ENCODE peak calls at places on chromosomes 11 and 22, in ten cellular contexts. Y, J, C, W, Q, S, E, L, G and K are unnamed samples.

GRCh38 chr11:46669606-46670243 is 30.7 kb downstream of the ARHGAP1 start:
- DNase-seq in Y (peak; percentile 56), J (no peak), C (no peak), W (peak; percentile 31), Q (no peak), S (no peak), E (no peak), L (no peak), G (no peak), K (peak; percentile 79)

GRCh38 chr22:28379075-28379806 is 300.4 kb downstream of the TTC28 start:
- DNase-seq in Y (no peak), J (no peak), C (no peak), W (no peak), Q (no peak), S (no peak), E (no peak), L (no peak), G (no peak), K (no peak)

GRCh38 chr22:17451251-17451765 is 82.0 kb downstream of the CECR2 start:
- DNase-seq in Y (no peak), J (no peak), C (no peak), W (no peak), Q (no peak), S (no peak), E (no peak), L (no peak), G (no peak), K (no peak)

GRCh38 chr11:64287676-64288352 is 2.2 kb downstream of the GPR137 start:
- DNase-seq in Y (no peak), J (no peak), C (no peak), W (no peak), Q (peak; percentile 62), S (peak; percentile 22), E (no peak), L (peak; percentile 51), G (no peak), K (no peak)

GRCh38 chr22:29702025-29702930 is 17.5 kb upstream of the CABP7 start:
- DNase-seq in Y (no peak), J (peak; percentile 36), C (no peak), W (peak; percentile 29), Q (no peak), S (no peak), E (no peak), L (no peak), G (no peak), K (peak; percentile 84)

GRCh38 chr11:73140213-73141030 is 1.7 kb downstream of the FCHSD2 start:
- DNase-seq in Y (peak; percentile 60), J (peak; percentile 41), C (no peak), W (peak; percentile 32), Q (peak; percentile 66), S (peak; percentile 28), E (peak; percentile 40), L (no peak), G (no peak), K (peak; percentile 73)

GRCh38 chr22:28670153-28670552 is 9.5 kb downstream of the TTC28 start:
- DNase-seq in Y (no peak), J (no peak), C (no peak), W (no peak), Q (no peak), S (no peak), E (no peak), L (no peak), G (peak; percentile 63), K (no peak)

GRCh38 chr11:88508558-88508807 is 170.9 kb upstream of the CTSC start:
- DNase-seq in Y (no peak), J (no peak), C (no peak), W (no peak), Q (no peak), S (no peak), E (no peak), L (no peak), G (no peak), K (peak; percentile 45)

GRCh38 chr11:57087966-57088365 is 93.8 kb upstream of the LRRC55 start:
- DNase-seq in Y (no peak), J (no peak), C (no peak), W (no peak), Q (no peak), S (no peak), E (no peak), L (no peak), G (no peak), K (no peak)

GRCh38 chr11:57085604-57086003 is 96.1 kb upstream of the LRRC55 start:
- DNase-seq in Y (no peak), J (no peak), C (no peak), W (peak; percentile 16), Q (no peak), S (no peak), E (no peak), L (no peak), G (no peak), K (no peak)

GRCh38 chr11:57081356-57081755 is 92.6 kb downstream of the OR5AK2 start:
- DNase-seq in Y (no peak), J (no peak), C (no peak), W (no peak), Q (no peak), S (no peak), E (no peak), L (no peak), G (no peak), K (no peak)

GRCh38 chr11:57082125-57082524 is 93.4 kb downstream of the OR5AK2 start:
- DNase-seq in Y (no peak), J (no peak), C (no peak), W (no peak), Q (no peak), S (no peak), E (no peak), L (no peak), G (no peak), K (no peak)

DNA sequence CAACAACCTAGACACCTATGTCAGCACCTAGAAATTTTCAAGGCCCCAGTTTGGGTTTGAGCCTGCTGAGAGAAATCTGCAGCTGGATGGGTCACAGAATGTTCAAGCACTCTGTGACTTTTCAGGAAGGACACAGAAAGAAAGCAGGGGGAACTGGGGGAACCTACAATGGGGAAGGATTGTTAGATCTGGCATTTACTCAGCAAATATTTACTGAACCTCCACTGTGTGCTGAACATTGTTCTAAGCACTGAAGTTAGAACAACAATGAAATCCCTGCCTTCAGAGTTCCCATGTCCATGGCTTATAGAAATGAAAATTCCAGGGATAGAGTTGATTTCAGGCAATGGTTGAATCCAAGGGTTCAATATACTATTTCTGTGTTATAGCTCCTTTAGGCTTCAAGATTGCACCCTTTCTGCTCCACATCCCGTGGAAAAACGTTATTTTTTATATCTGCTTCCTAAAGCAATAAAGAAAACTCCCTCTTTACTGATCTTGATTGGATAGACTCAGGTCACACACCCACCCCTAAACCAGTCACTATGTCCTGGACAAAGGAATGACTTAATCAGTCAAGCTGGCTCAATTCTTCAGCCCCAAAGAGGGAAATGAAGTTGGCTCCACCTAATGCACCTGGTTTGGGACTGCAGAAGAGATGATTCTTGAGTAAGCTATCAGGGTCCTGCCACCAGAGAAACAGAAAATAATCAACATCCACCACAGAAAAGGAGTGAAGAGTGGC is 95.1 kb downstream of the OR5AK2 start:
- DNase-seq in Y (no peak), J (no peak), C (no peak), W (peak; percentile 35), Q (no peak), S (no peak), E (no peak), L (no peak), G (no peak), K (no peak)
- H3K4me3 ChIP-seq in Y (no peak overlapping the region), J (no peak overlapping the region), C (no peak overlapping the region), W (no peak overlapping the region), Q (no peak overlapping the region), S (no peak overlapping the region), E (no peak overlapping the region), L (no peak overlapping the region), G (no peak overlapping the region), K (no peak overlapping the region)

GRCh38 chr22:39316440-39317083 is 2.9 kb downstream of the RPL3 start:
- DNase-seq in Y (peak; percentile 97), J (peak; percentile 80), C (peak; percentile 92), W (peak; percentile 86), Q (peak; percentile 90), S (peak; percentile 84), E (peak; percentile 61), L (peak; percentile 86), G (no peak), K (peak; percentile 81)

GRCh38 chr22:39317084-39317755 is 2.2 kb downstream of the RPL3 start:
- DNase-seq in Y (peak; percentile 40), J (no peak), C (peak; percentile 86), W (no peak), Q (no peak), S (no peak), E (no peak), L (no peak), G (no peak), K (peak; percentile 30)

GRCh38 chr22:39314251-39314971 is 5.0 kb downstream of the RPL3 start:
- DNase-seq in Y (no peak), J (no peak), C (no peak), W (no peak), Q (no peak), S (no peak), E (no peak), L (no peak), G (no peak), K (peak; percentile 52)

GRCh38 chr22:39313258-39314001 is 6.0 kb downstream of the RPL3 start:
- DNase-seq in Y (no peak), J (no peak), C (no peak), W (no peak), Q (no peak), S (no peak), E (no peak), L (no peak), G (no peak), K (peak; percentile 25)

GRCh38 chr22:39315389-39315788 is 4.0 kb downstream of the RPL3 start:
- DNase-seq in Y (peak; percentile 24), J (no peak), C (no peak), W (no peak), Q (no peak), S (no peak), E (no peak), L (no peak), G (no peak), K (peak; percentile 2)
- H3K4me3 ChIP-seq in Y (no peak overlapping the region), J (no peak overlapping the region), C (no peak overlapping the region), W (peak overlapping the region; percentile 99), Q (no peak overlapping the region), S (no peak overlapping the region), E (no peak overlapping the region), L (peak overlapping the region; percentile 91), G (peak overlapping the region; percentile 35), K (no peak overlapping the region)

DNA sequence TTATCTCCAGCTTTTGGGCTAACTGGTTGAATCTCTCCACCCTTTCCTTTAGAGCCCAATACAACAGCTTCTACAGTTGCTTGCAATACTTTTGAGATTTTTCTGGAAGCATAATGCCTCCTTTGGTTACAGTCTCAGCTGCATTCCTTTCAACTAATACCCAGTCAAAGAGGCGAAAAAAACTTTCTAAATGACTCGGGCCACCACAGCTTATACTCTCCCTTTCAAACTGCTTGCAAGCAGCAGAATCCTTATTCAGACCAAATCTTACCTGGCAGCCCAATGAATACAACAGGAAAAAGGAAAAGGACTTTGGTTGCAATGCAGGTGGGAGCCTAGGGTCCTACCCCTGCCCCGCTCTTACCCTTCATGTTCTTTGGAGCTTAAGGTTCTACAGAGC is 15.8 kb downstream of the JAML start:
- DNase-seq in Y (no peak), J (no peak), C (no peak), W (no peak), Q (no peak), S (no peak), E (no peak), L (no peak), G (no peak), K (no peak)
- H3K4me3 ChIP-seq in Y (no peak overlapping the region), J (no peak overlapping the region), C (no peak overlapping the region), W (no peak overlapping the region), Q (no peak overlapping the region), S (no peak overlapping the region), E (no peak overlapping the region), L (no peak overlapping the region), G (no peak overlapping the region), K (no peak overlapping the region)

GRCh38 chr11:96091476-96091875 is 167.6 kb upstream of the MTMR2 start:
- DNase-seq in Y (no peak), J (no peak), C (no peak), W (peak; percentile 23), Q (no peak), S (no peak), E (no peak), L (no peak), G (no peak), K (no peak)
- H3K4me3 ChIP-seq in Y (no peak overlapping the region), J (no peak overlapping the region), C (no peak overlapping the region), W (no peak overlapping the region), Q (no peak overlapping the region), S (no peak overlapping the region), E (no peak overlapping the region), L (no peak overlapping the region), G (no peak overlapping the region), K (no peak overlapping the region)